ENCODE peak calls at places on chromosomes 1 and 21, in ten cellular contexts. C is pancreas; P is hepatocyte; K is PC-3; D is CD4-positive, alpha-beta T cell; N is heart left ventricle; I is tibial nerve; O is fibroblast of lung; Q is CD8-positive, alpha-beta T cell; J is gastrocnemius medialis. X is an unnamed sample.

GRCh38 chr21:44699502-44700001 is 2.6 kb downstream of the KRTAP10-12 start:
- DNase-seq in C (no peak), P (no peak), K (no peak), D (no peak), N (no peak), I (no peak), O (no peak), Q (no peak), J (no peak), X (no peak)

GRCh38 chr1:66773227-66773626 is 21.0 kb downstream of the DYNLT5 start:
- DNase-seq in C (no peak), P (no peak), K (no peak), D (no peak), N (no peak), I (no peak), O (no peak), Q (no peak), J (no peak), X (no peak)

GRCh38 chr1:117615474-117615873 is 9.6 kb downstream of the TENT5C start:
- DNase-seq in C (peak; percentile 2), P (no peak), K (no peak), D (peak; percentile 15), N (no peak), I (no peak), O (no peak), Q (peak; percentile 63), J (no peak), X (no peak)

GRCh38 chr1:17005365-17005740 is 6.4 kb downstream of the ATP13A2 start:
- DNase-seq in C (no peak), P (no peak), K (no peak), D (no peak), N (no peak), I (no peak), O (no peak), Q (no peak), J (no peak), X (no peak)

GRCh38 chr1:109438798-109439297 is 12.6 kb upstream of the PSMA5 start:
- DNase-seq in C (no peak), P (peak; percentile 34), K (peak; percentile 39), D (no peak), N (peak; percentile 31), I (peak; percentile 21), O (peak; percentile 98), Q (no peak), J (peak; percentile 33), X (no peak)

GRCh38 chr1:178931843-178932551 is 61.1 kb upstream of the ANGPTL1 start:
- DNase-seq in C (no peak), P (peak; percentile 73), K (no peak), D (no peak), N (peak; percentile 54), I (peak; percentile 98), O (peak; percentile 97), Q (no peak), J (peak; percentile 75), X (peak; percentile 28)

GRCh38 chr1:181438013-181438412 is 45.3 kb upstream of the CACNA1E start:
- DNase-seq in C (no peak), P (no peak), K (no peak), D (no peak), N (no peak), I (no peak), O (no peak), Q (no peak), J (no peak), X (no peak)

GRCh38 chr1:185860876-185861275 is 126.7 kb downstream of the HMCN1 start:
- DNase-seq in C (no peak), P (no peak), K (no peak), D (no peak), N (no peak), I (no peak), O (no peak), Q (no peak), J (no peak), X (no peak)

GRCh38 chr21:26471116-26471505 is 102.0 kb downstream of the CYYR1 start:
- DNase-seq in C (no peak), P (no peak), K (no peak), D (no peak), N (no peak), I (no peak), O (peak; percentile 44), Q (no peak), J (no peak), X (no peak)

GRCh38 chr21:41974752-41975053 is 20.9 kb upstream of the C2CD2 start:
- DNase-seq in C (no peak), P (no peak), K (no peak), D (no peak), N (no peak), I (no peak), O (no peak), Q (peak; percentile 32), J (peak; percentile 6), X (no peak)

GRCh38 chr1:159924025-159924790 is 1.1 kb downstream of the TAGLN2 start:
- DNase-seq in C (peak; percentile 92), P (peak; percentile 92), K (peak; percentile 93), D (peak; percentile 45), N (peak; percentile 94), I (peak; percentile 86), O (peak; percentile 93), Q (peak; percentile 65), J (peak; percentile 74), X (peak; percentile 91)

GRCh38 chr21:34797202-34797527 is 128.4 kb downstream of the CLIC6 start:
- DNase-seq in C (no peak), P (no peak), K (no peak), D (no peak), N (no peak), I (no peak), O (no peak), Q (no peak), J (no peak), X (no peak)

GRCh38 chr21:28338906-28339305 is 653.8 kb downstream of the LTN1 start:
- DNase-seq in C (no peak), P (no peak), K (no peak), D (no peak), N (no peak), I (no peak), O (no peak), Q (no peak), J (no peak), X (no peak)

GRCh38 chr1:154352581-154353459 is 27.5 kb downstream of the ATP8B2 start:
- DNase-seq in C (peak; percentile 48), P (peak; percentile 70), K (peak; percentile 37), D (peak; percentile 36), N (peak; percentile 34), I (peak; percentile 36), O (peak; percentile 65), Q (peak; percentile 70), J (peak; percentile 20), X (peak; percentile 74)
- H3K27ac ChIP-seq in C (peak overlapping the region; percentile 63), P (peak overlapping the region; percentile 75), K (no peak overlapping the region), D (peak overlapping the region; percentile 40), N (peak overlapping the region; percentile 47), I (peak overlapping the region; percentile 43), O (peak overlapping the region; percentile 44), Q (no peak overlapping the region), J (peak overlapping the region; percentile 19), X (no peak overlapping the region)

DNA sequence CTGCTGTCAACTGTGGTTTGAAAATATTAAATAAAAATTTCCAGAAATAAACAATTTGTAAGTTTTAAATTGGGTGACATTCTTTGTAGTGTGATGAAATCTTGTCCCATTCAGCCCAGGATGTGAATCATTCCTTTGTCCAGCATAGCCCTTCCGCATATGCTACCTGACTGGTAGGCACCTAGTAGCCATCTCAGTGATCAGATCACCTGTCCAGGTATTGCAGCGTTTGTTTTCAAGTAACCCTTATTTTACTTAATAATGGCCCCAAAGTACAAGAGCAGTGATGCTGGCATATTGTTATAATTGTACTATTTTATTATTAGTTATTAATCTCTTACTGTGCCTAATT is 351.6 kb upstream of the B3GALT2 start:
- DNase-seq in C (no peak), P (no peak), K (peak; percentile 33), D (no peak), N (no peak), I (no peak), O (no peak), Q (no peak), J (no peak), X (no peak)
- H3K27ac ChIP-seq in C (no peak overlapping the region), P (no peak overlapping the region), K (no peak overlapping the region), D (no peak overlapping the region), N (no peak overlapping the region), I (no peak overlapping the region), O (no peak overlapping the region), Q (no peak overlapping the region), J (no peak overlapping the region), X (no peak overlapping the region)

DNA sequence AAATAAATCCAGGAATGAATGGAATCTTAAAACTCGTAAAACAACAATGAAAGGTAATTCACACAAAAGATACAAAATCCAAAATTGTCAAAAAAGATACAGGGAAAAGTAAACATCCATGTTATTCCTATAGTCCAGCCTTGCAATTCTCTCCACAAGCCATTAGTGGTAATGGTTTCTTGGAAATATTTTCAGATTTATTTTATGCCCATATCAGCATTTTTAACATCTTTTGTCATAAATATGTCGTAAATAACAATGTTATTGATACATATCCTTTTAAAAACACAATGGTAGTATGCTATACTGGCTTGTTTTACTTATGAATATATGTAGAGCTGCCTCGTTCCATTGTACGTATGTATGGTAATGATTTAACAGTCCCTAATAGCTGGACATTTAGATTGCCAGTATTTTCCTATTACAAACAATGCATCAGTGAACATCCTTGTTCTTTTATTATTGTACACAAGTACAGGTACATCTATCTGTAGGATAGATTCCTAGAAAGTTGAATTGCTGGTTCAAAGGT is 30.6 kb downstream of the DNTTIP2 start:
- DNase-seq in C (no peak), P (no peak), K (no peak), D (no peak), N (no peak), I (no peak), O (no peak), Q (no peak), J (no peak), X (no peak)
- H3K27ac ChIP-seq in C (peak overlapping the region; percentile 98), P (peak overlapping the region; percentile 95), K (peak overlapping the region; percentile 93), D (peak overlapping the region; percentile 87), N (peak overlapping the region; percentile 98), I (peak overlapping the region; percentile 83), O (peak overlapping the region; percentile 88), Q (peak overlapping the region; percentile 91), J (peak overlapping the region; percentile 98), X (peak overlapping the region; percentile 96)

DNA sequence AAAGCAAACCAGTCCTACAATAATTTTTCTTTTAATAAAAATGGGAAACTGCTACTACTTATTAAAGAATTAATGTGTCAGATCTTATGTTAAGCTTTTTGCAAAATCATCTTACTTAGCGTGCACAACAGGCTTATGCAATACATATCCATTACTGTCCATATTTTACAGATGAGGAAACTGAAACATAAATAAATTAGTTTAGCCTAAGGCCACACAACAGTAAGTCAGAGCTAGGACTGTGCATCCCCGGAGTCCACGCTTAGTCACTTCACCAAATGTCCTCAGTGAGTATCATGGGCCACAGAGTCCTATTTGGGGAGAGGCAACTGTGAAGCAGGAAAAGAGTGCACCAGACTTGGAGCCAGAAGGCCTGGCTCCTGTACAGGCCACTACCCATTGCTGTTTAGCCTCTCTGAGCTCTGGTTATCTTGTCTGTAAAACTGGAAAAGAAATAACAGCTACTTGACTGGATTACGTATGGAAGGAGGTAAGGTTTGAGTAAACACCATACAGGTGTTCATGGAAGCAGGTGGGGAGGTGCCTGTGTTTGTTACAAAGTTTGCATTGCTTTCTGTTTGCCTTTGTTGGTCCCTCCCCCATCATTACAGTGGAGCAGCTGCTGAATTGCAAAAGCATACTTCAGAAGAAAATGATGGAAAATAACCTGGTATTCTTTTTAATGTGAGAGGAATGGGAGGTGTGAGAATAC is 192.8 kb downstream of the FCRL5 start:
- DNase-seq in C (no peak), P (peak; percentile 39), K (peak; percentile 14), D (no peak), N (no peak), I (no peak), O (no peak), Q (no peak), J (no peak), X (no peak)
- H3K27ac ChIP-seq in C (no peak overlapping the region), P (peak overlapping the region; percentile 47), K (no peak overlapping the region), D (no peak overlapping the region), N (no peak overlapping the region), I (no peak overlapping the region), O (no peak overlapping the region), Q (no peak overlapping the region), J (no peak overlapping the region), X (no peak overlapping the region)

GRCh38 chr1:229092377-229093257 is 178.3 kb upstream of the RAB4A start:
- DNase-seq in C (no peak), P (no peak), K (no peak), D (no peak), N (no peak), I (no peak), O (no peak), Q (no peak), J (no peak), X (peak; percentile 43)
- H3K27ac ChIP-seq in C (peak overlapping the region; percentile 60), P (peak overlapping the region; percentile 73), K (no peak overlapping the region), D (no peak overlapping the region), N (no peak overlapping the region), I (no peak overlapping the region), O (no peak overlapping the region), Q (no peak overlapping the region), J (no peak overlapping the region), X (peak overlapping the region; percentile 93)